ENCODE peak calls at places on chromosomes 13 and 19, in five cellular contexts. L, W, U, Z and D are unnamed samples.

GRCh38 chr13:99974939-99975561 is 3.5 kb upstream of the ZIC5 start:
- DNase-seq in U (no peak), L (no peak), Z (peak), W (no peak), D (no peak)

GRCh38 chr13:62920181-62920580 is 1504.5 kb upstream of the PCDH20 start:
- DNase-seq in Z (no peak), U (no peak), L (peak), W (no peak), D (no peak)

GRCh38 chr19:49588370-49589122 is 2.4 kb upstream of the PRR12 start:
- DNase-seq in W (no peak), Z (no peak), L (no peak), U (no peak), D (no peak)

GRCh38 chr19:34644991-34645461 is 31.9 kb downstream of the SCGB2B2 start:
- DNase-seq in U (no peak), L (no peak), Z (no peak), W (no peak), D (no peak)

GRCh38 chr19:3204646-3205275 is 19.0 kb downstream of the NCLN start:
- DNase-seq in Z (no peak), L (no peak), U (no peak), W (no peak), D (no peak)

GRCh38 chr19:32324631-32325215 is 20.7 kb upstream of the ZNF507 start:
- DNase-seq in Z (no peak), W (no peak), L (peak), U (no peak), D (peak)

GRCh38 chr19:2477141-2477710 is 1.3 kb downstream of the GADD45B start:
- DNase-seq in W (no peak), L (peak), Z (peak), U (no peak), D (no peak)

GRCh38 chr13:96898212-96898611 is 96.1 kb downstream of the OXGR1 start:
- DNase-seq in L (no peak), U (no peak), W (no peak), Z (no peak), D (no peak)

GRCh38 chr19:4199699-4200293 is 17.3 kb downstream of the ANKRD24 start:
- DNase-seq in W (no peak), Z (peak), U (peak), L (no peak), D (no peak)

GRCh38 chr19:10625003-10625761 is at the start of gene SLC44A2:
- DNase-seq in W (no peak), L (peak), U (no peak), Z (peak), D (no peak)

GRCh38 chr13:99231726-99232125 is 26.5 kb downstream of the GPR18 start:
- DNase-seq in L (no peak), Z (no peak), W (no peak), U (no peak), D (no peak)

GRCh38 chr19:43700368-43701015 is 15.4 kb upstream of the IRGC start:
- DNase-seq in Z (peak), W (no peak), U (no peak), L (peak), D (peak)

GRCh38 chr19:4052114-4052992 is 14.3 kb downstream of the ZBTB7A start:
- DNase-seq in U (peak), L (peak), W (no peak), Z (no peak), D (no peak)

GRCh38 chr19:18765224-18765623 is 25.9 kb downstream of the COMP start:
- DNase-seq in L (no peak), U (no peak), W (no peak), Z (no peak), D (no peak)

GRCh38 chr13:97302611-97303010 is 80.5 kb downstream of the MBNL2 start:
- DNase-seq in Z (no peak), U (no peak), L (no peak), W (no peak), D (no peak)

GRCh38 chr19:15112385-15112784 is 5.2 kb downstream of the SYDE1 start:
- DNase-seq in L (no peak), Z (no peak), U (peak), W (no peak), D (no peak)

GRCh38 chr19:14393303-14393702 is 12.1 kb downstream of the ADGRE5 start:
- DNase-seq in U (no peak), L (no peak), W (no peak), Z (peak), D (no peak)

GRCh38 chr19:56670961-56671612 is 470 bp downstream of the ZNF835 start:
- DNase-seq in W (no peak), Z (no peak), L (no peak), U (no peak), D (no peak)

GRCh38 chr19:52369463-52370340 is at the start of gene ZNF880:
- DNase-seq in Z (peak), W (peak), U (no peak), L (peak), D (peak)

GRCh38 chr19:51364200-51365106 is 1.7 kb downstream of the ETFB start:
- DNase-seq in U (peak), W (no peak), L (no peak), Z (no peak), D (no peak)

GRCh38 chr19:45391346-45391745 is 13.5 kb downstream of the PPP1R13L start:
- DNase-seq in L (peak), W (no peak), Z (peak), U (peak), D (no peak)

GRCh38 chr19:10419646-10420443 is 493 bp upstream of the PDE4A start:
- DNase-seq in L (peak), W (peak), Z (peak), U (no peak), D (peak)

GRCh38 chr19:35353635-35354034 is 4.6 kb upstream of the FFAR3 start:
- DNase-seq in U (no peak), Z (no peak), W (no peak), L (no peak), D (no peak)

GRCh38 chr13:36282818-36283432 is 14.7 kb downstream of the CCDC169 start:
- DNase-seq in Z (peak), L (peak), W (no peak), U (peak), D (no peak)

GRCh38 chr19:52170863-52171320 is 529 bp downstream of the ZNF836 start:
- DNase-seq in Z (peak), L (no peak), U (no peak), W (no peak), D (no peak)

GRCh38 chr19:31826325-31826724 is 477.1 kb upstream of the TSHZ3 start:
- DNase-seq in W (no peak), L (no peak), U (no peak), Z (no peak), D (no peak)

GRCh38 chr13:101242720-101243119 is 173.6 kb downstream of the NALCN start:
- DNase-seq in L (peak), W (no peak), Z (no peak), U (no peak), D (no peak)

GRCh38 chr13:23381877-23382276 is 51.6 kb downstream of the SACS start:
- DNase-seq in U (no peak), W (no peak), Z (no peak), L (no peak), D (no peak)

GRCh38 chr13:26502826-26503225 is 54.7 kb upstream of the WASF3 start:
- DNase-seq in Z (peak), L (peak), U (no peak), W (no peak), D (no peak)

GRCh38 chr13:34682406-34682805 is 259.7 kb upstream of the NBEA start:
- DNase-seq in W (no peak), U (no peak), L (no peak), Z (peak), D (no peak)

GRCh38 chr13:19633340-19634128 is at the start of gene MPHOSPH8:
- DNase-seq in U (peak), Z (peak), L (peak), W (peak), D (peak)

GRCh38 chr13:19634129-19634740 is 776 bp downstream of the MPHOSPH8 start:
- DNase-seq in W (no peak), U (peak), Z (peak), L (peak), D (no peak)

GRCh38 chr13:19632915-19633339 is 532 bp upstream of the MPHOSPH8 start:
- DNase-seq in L (no peak), W (no peak), U (no peak), Z (no peak), D (no peak)
- H3K27ac ChIP-seq in L (peak), W (no peak), U (peak), Z (no peak), D (no peak)

GRCh38 chr13:114025432-114026127 is 51.7 kb upstream of the C13orf46 start:
- DNase-seq in L (peak), Z (peak), W (no peak), U (no peak), D (no peak)
- H3K9ac ChIP-seq in L (peak), Z (no peak), W (no peak), U (no peak), D (no peak)

GRCh38 chr19:5312058-5312457 is 28.6 kb downstream of the PTPRS start:
- DNase-seq in U (no peak), L (no peak), W (no peak), Z (no peak), D (no peak)
- H3K27ac ChIP-seq in U (no peak), L (no peak), W (no peak), Z (no peak), D (no peak)

GRCh38 chr19:38944981-38945506 is 14.3 kb downstream of the MRPS12 start:
- DNase-seq in W (no peak), U (no peak), Z (no peak), L (no peak), D (no peak)

GRCh38 chr19:38939957-38940356 is 9.2 kb downstream of the MRPS12 start:
- DNase-seq in U (no peak), L (no peak), Z (no peak), W (no peak), D (no peak)

GRCh38 chr19:38941979-38942378 is 11.2 kb downstream of the MRPS12 start:
- DNase-seq in L (no peak), W (no peak), U (no peak), Z (no peak), D (no peak)

GRCh38 chr19:38945562-38946228 is 15.0 kb downstream of the MRPS12 start:
- DNase-seq in Z (no peak), L (no peak), U (no peak), W (no peak), D (no peak)

GRCh38 chr19:38942471-38943181 is 11.9 kb downstream of the MRPS12 start:
- DNase-seq in L (no peak), Z (no peak), W (no peak), U (no peak), D (no peak)
- H3K9ac ChIP-seq in L (no peak), Z (no peak), W (no peak), U (no peak), D (no peak)

GRCh38 chr19:13087295-13087694 is 15.4 kb downstream of the LYL1 start:
- DNase-seq in W (no peak), U (no peak), L (no peak), Z (no peak), D (no peak)

GRCh38 chr19:13087795-13088537 is 14.7 kb downstream of the LYL1 start:
- DNase-seq in U (no peak), W (no peak), Z (no peak), L (no peak), D (no peak)

GRCh38 chr19:13090511-13091231 is 12.0 kb downstream of the LYL1 start:
- DNase-seq in L (no peak), Z (no peak), U (no peak), W (no peak), D (no peak)

GRCh38 chr19:13089857-13090507 is 12.7 kb downstream of the LYL1 start:
- DNase-seq in U (no peak), W (no peak), L (no peak), Z (no peak), D (no peak)

DNA sequence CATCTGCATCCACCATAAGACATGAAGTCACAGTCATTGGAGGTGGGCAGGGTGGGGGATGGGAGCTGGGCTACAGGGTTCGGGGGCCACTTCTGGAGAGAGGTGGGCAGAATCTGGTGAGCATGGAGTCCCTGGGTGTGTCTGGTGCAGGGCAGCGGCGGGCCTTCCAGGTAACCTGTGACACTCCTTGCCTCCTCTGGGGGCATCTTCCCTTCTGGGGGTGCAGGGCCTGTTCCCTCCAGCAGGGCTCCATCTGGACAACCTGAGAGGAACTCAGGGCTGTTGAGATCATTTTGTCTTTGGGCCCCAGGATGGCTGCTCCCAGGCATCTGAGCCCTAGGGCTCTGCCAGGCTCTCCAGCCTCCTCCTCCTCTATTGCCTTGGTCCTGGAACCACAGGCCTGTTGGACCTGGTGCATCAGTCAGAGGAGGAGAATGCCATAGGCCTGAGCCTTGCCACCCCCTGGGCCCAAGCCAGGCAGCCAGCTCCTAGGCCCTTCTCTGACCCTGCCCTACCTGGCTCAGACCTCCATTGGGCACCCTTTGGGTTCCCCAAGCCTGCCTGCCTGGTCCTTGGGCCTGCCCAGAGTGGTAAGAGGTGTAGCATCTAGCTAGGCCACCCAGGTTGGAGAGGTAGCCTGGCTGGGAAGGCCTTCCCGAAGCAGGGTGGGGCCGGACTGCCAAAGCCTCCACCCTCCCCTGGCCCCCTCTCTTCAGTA is 13.4 kb downstream of the LYL1 start:
- DNase-seq in L (no peak), U (peak), W (no peak), Z (peak), D (no peak)
- H3K27ac ChIP-seq in L (no peak), U (no peak), W (no peak), Z (no peak), D (no peak)